ENCODE peak calls at places on chromosome 9, in six cellular contexts. Q is hepatocyte, S is cardiac muscle cell, P is upper lobe of right lung, J is tibial artery, F is HCT116. A is an unnamed sample. For H3K27me3, the result is how much of the 10 kb centered on the place peaks cover.

GRCh38 chr9:99783799-99784198 is 37.9 kb upstream of the NR4A3 start:
- DNase-seq in Q (no peak), J (no peak), F (no peak), P (no peak), S (no peak), A (no peak)

GRCh38 chr9:94867842-94868312 is 141.4 kb downstream of the AOPEP start:
- DNase-seq in S (peak), F (no peak), J (no peak), Q (peak), P (no peak), A (peak)

GRCh38 chr9:2641033-2641432 is 19.4 kb downstream of the VLDLR start:
- DNase-seq in S (no peak), F (no peak), J (no peak), P (no peak), Q (no peak), A (no peak)

GRCh38 chr9:88396836-88397577 is 8.8 kb downstream of the SPIN1 start:
- DNase-seq in F (no peak), J (no peak), S (peak), P (no peak), Q (no peak), A (no peak)

GRCh38 chr9:113614843-113615648 is 151.5 kb downstream of the RGS3 start:
- DNase-seq in J (no peak), Q (peak), P (peak), S (peak), F (no peak), A (no peak)

GRCh38 chr9:21993893-21994525 is at the start of gene CDKN2A:
- DNase-seq in Q (peak), F (no peak), S (peak), P (peak), J (no peak), A (no peak)

GRCh38 chr9:87465791-87466190 is 31.9 kb upstream of the DAPK1 start:
- DNase-seq in P (no peak), J (no peak), S (no peak), F (no peak), Q (no peak), A (no peak)

GRCh38 chr9:70013598-70014196 is 30.0 kb upstream of the MAMDC2 start:
- DNase-seq in P (no peak), Q (peak), J (no peak), S (peak), F (no peak), A (peak)

GRCh38 chr9:84419203-84419602 is 78.6 kb upstream of the SLC28A3 start:
- DNase-seq in S (peak), J (no peak), F (no peak), Q (no peak), P (no peak), A (no peak)

GRCh38 chr9:13281356-13282016 is 2.0 kb upstream of the MPDZ start:
- DNase-seq in Q (no peak), F (no peak), J (no peak), S (peak), P (no peak), A (no peak)

GRCh38 chr9:81851340-81851739 is 76.9 kb upstream of the SPATA31D4 start:
- DNase-seq in F (no peak), J (no peak), S (no peak), Q (no peak), P (no peak), A (no peak)

GRCh38 chr9:129283705-129284606 is 105.9 kb upstream of the IER5L start:
- DNase-seq in Q (no peak), S (no peak), P (peak), J (peak), F (no peak), A (no peak)

GRCh38 chr9:97445119-97445701 is 33.3 kb downstream of the TDRD7 start:
- DNase-seq in P (no peak), Q (no peak), F (no peak), J (no peak), S (no peak), A (no peak)

GRCh38 chr9:137272241-137273094 is 5.1 kb upstream of the TOR4A start:
- DNase-seq in Q (no peak), J (peak), P (peak), F (no peak), S (no peak), A (no peak)

GRCh38 chr9:84169240-84169639 is 171.3 kb downstream of the SLC28A3 start:
- DNase-seq in J (no peak), F (no peak), P (no peak), S (no peak), Q (no peak), A (no peak)

GRCh38 chr9:34741628-34742027 is 31.7 kb upstream of the CCL21 start:
- DNase-seq in S (peak), J (no peak), Q (no peak), P (no peak), F (no peak), A (no peak)

GRCh38 chr9:71681708-71682268 is 86.5 kb downstream of the CEMIP2 start:
- DNase-seq in P (no peak), F (peak), S (peak), Q (peak), J (no peak), A (peak)

GRCh38 chr9:114894206-114894605 is 36.2 kb downstream of the TNFSF8 start:
- DNase-seq in J (no peak), P (no peak), F (no peak), S (peak), Q (no peak), A (no peak)

GRCh38 chr9:19173598-19174125 is 46.4 kb upstream of the PLIN2 start:
- DNase-seq in S (no peak), F (no peak), P (no peak), J (no peak), Q (no peak), A (no peak)

GRCh38 chr9:19232830-19233194 is 2.3 kb downstream of the DENND4C start:
- DNase-seq in P (no peak), F (no peak), Q (peak), S (peak), J (no peak), A (no peak)

GRCh38 chr9:69030851-69031645 is 4.5 kb upstream of the FXN start:
- DNase-seq in P (no peak), J (no peak), S (no peak), F (no peak), Q (no peak), A (no peak)

GRCh38 chr9:82613516-82613915 is 449.4 kb downstream of the RASEF start:
- DNase-seq in Q (no peak), P (no peak), F (no peak), J (no peak), S (no peak), A (no peak)

GRCh38 chr9:137619240-137620090 is 660 bp downstream of the EHMT1 start:
- DNase-seq in P (peak), F (no peak), Q (peak), J (peak), S (peak), A (no peak)

GRCh38 chr9:34098307-34098706 is 28.2 kb downstream of the DCAF12 start:
- DNase-seq in Q (no peak), J (no peak), S (no peak), F (no peak), P (no peak), A (no peak)

GRCh38 chr9:81595887-81596558 is 93.3 kb downstream of the TLE1 start:
- DNase-seq in Q (no peak), P (no peak), S (no peak), J (no peak), F (no peak), A (no peak)

GRCh38 chr9:108634669-108635462 is 220.9 kb downstream of the ACTL7B start:
- DNase-seq in F (peak), P (no peak), Q (no peak), J (no peak), S (peak), A (no peak)

GRCh38 chr9:122389799-122390481 is 19.1 kb downstream of the PTGS1 start:
- DNase-seq in F (no peak), J (no peak), P (no peak), S (no peak), Q (no peak), A (no peak)

GRCh38 chr9:71001780-71002386 is 119.5 kb downstream of the TRPM3 start:
- DNase-seq in F (peak), P (no peak), J (no peak), Q (peak), S (peak), A (no peak)

GRCh38 chr9:16728128-16728505 is 142.4 kb downstream of the BNC2 start:
- DNase-seq in P (no peak), Q (no peak), S (peak), J (no peak), F (no peak), A (no peak)

GRCh38 chr9:112569186-112569585 is 82.6 kb downstream of the KIAA1958 start:
- DNase-seq in P (no peak), Q (no peak), J (no peak), F (no peak), S (peak), A (peak)

DNA sequence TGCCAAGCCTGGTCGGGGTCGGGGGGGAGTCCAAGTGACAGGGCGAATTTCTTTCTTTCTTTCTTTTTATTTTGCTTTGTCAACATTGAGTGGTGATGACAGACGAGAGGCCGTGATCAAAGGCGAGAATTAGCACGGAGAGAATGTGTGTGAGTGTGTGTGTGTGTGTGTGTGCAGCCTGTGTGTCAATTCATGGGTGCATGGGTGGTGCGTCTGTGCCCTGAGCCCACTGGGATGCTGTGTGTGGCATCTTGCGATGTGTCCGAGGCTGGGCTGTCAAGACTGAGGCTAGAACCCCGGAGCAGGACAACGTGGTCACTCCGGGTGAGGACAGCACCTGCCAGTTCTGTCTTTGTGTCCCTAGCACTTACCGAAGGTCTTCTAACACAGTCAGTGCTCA is 4.7 kb upstream of the FIBCD1 start:
- DNase-seq in J (no peak), P (no peak), F (no peak), Q (no peak), S (no peak), A (no peak)
- H3K27me3 ChIP-seq in J (under half), P (under half), F (under half), Q (under half), S (under half), A (under half)

GRCh38 chr9:38705917-38706316 is 14.0 kb downstream of the FAM240B start:
- DNase-seq in P (no peak), Q (no peak), J (no peak), F (no peak), S (no peak), A (no peak)
- H3K27me3 ChIP-seq in P (under half), Q (under half), J (under half), F (under half), S (under half), A (under half)

GRCh38 chr9:85444243-85444642 is 297.5 kb downstream of the AGTPBP1 start:
- DNase-seq in F (no peak), Q (no peak), S (no peak), P (no peak), J (no peak), A (no peak)

GRCh38 chr9:85443190-85443598 is 298.6 kb downstream of the AGTPBP1 start:
- DNase-seq in P (no peak), Q (no peak), S (no peak), F (no peak), J (no peak), A (no peak)

GRCh38 chr9:85451680-85452079 is 290.1 kb downstream of the AGTPBP1 start:
- DNase-seq in J (no peak), F (no peak), S (no peak), P (no peak), Q (no peak), A (no peak)

DNA sequence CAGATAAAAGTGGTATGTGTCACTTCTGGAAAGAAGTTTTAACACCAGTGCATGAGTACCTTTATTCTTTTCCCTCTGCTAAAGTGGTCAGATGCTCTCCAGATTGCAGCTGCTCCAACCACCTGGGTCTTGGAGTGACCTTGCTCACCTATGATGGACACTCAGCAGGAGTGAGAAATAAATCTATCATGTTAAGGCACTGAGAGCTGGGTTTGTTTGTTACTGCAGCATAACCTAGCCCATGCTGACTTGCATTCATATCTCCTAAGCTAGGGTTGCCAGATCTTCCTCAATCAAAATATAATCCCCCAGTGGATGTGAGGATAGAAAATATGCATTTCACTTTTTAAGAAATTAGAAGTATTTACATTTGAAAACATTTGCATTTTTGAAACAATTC is 295.9 kb downstream of the AGTPBP1 start:
- DNase-seq in P (no peak), Q (no peak), S (no peak), J (no peak), F (no peak), A (no peak)
- H3K27me3 ChIP-seq in P (under half), Q (under half), S (under half), J (under half), F (under half), A (under half)

DNA sequence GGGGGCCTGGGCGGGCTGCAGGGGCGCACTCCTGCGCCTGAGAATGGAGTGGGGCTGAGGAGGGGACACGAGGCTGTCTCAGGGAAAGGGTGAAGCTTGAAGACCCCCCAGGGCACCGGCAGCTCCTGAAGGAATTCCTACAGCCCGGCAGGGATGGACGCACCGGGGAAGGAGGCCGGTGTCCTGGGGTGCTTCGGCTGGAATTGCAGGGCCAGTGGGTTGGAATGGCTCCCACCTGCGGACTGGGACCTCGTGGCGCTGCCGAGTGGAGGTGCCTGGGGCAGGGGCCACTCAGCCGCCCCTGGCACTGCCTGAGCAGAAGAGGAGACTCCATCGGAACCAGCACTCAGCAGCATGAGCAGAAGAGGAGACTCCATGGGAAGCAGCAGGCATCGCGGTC is 17.9 kb upstream of the TMEM250 start:
- DNase-seq in J (no peak), F (no peak), P (no peak), S (no peak), Q (no peak), A (no peak)
- H3K27me3 ChIP-seq in J (half or more), F (under half), P (half or more), S (under half), Q (under half), A (under half)

GRCh38 chr9:133250741-133251170 is 24.2 kb downstream of the ABO start:
- DNase-seq in J (no peak), S (no peak), P (peak), Q (no peak), F (no peak), A (no peak)

GRCh38 chr9:133254471-133254870 is 20.5 kb downstream of the ABO start:
- DNase-seq in Q (no peak), S (no peak), F (no peak), P (no peak), J (no peak), A (no peak)

GRCh38 chr9:133251773-133252172 is 23.2 kb downstream of the ABO start:
- DNase-seq in F (no peak), P (peak), Q (no peak), J (no peak), S (no peak), A (no peak)

GRCh38 chr9:133253268-133253667 is 21.7 kb downstream of the ABO start:
- DNase-seq in S (no peak), Q (no peak), F (no peak), P (no peak), J (no peak), A (no peak)

GRCh38 chr9:133252301-133252776 is 22.7 kb downstream of the ABO start:
- DNase-seq in J (no peak), Q (peak), S (no peak), F (peak), P (peak), A (no peak)
- H3K27me3 ChIP-seq in J (under half), Q (under half), S (under half), F (under half), P (under half), A (under half)

GRCh38 chr9:110978516-110978915 is 59.8 kb downstream of the LPAR1 start:
- DNase-seq in P (no peak), J (no peak), Q (no peak), F (no peak), S (no peak), A (no peak)
- H3K27me3 ChIP-seq in P (under half), J (under half), Q (under half), F (under half), S (under half), A (under half)

DNA sequence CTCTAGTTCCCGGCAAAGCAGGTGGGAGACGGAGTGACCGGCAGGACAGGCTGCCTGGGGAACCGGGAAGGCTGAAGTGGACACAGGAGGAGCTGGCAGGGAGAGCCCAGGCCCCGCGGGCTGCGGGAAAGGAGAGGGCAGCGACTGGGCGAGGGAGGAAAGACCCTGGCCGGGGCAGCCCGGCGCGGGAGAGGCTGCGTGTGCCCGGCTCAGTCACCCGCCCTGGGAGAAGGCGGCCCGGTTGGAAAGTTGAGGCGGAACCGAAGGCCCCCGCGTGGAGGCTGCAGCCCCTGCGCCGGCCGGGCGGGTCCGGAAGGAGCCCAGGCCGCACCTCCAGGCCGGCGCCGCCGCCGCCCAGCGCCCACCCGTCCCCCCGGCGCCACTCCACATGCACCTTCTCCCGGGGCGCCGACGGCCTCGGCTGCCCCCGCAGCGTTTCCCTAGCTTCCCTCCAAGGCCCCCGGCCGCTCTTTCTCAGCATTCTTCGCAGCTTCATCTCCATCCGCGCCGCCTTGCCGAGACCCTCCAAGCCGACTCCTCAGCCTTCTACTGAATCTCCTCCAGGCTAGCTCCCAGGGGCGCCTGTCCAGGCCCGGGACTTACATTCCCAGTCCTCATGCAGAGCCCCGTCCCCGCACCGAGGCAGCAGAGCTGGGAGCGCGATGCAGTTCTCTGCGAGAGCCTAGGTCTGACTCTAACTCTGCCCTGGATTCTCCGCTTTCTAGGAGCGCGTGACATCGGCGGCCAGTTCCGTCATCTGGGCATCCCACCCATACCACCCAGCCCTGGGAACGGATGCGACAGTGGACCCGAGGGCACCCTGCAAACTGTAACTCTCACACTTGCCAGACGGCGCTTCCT is 152.0 kb downstream of the ERCC6L2 start:
- DNase-seq in J (no peak), S (no peak), Q (peak), P (peak), F (no peak), A (no peak)
- H3K27me3 ChIP-seq in J (under half), S (under half), Q (under half), P (under half), F (under half), A (half or more)

A was measured in AG04450.